ENCODE peak calls at places on chromosomes 13 and 19, in nine cellular contexts. One of them, this sample, is unnamed.

GRCh38 chr13:114235697-114236096 is 1.0 kb downstream of the CDC16 start:
- DNase-seq in progenitor cell of endocrine pancreas: no peak
- DNase-seq in fibroblast of lung: no peak
- DNase-seq in spleen: no peak
- DNase-seq in glutamatergic neuron: no peak
- DNase-seq in retinal pigment epithelial cell: no peak
- DNase-seq in heart left ventricle: no peak
- DNase-seq in IMR-90: no peak
- DNase-seq in Caco-2: no peak
- DNase-seq in this sample: no peak

GRCh38 chr19:4619668-4620294 is 19.5 kb upstream of the TNFAIP8L1 start:
- DNase-seq in fibroblast of lung: no peak
- DNase-seq in progenitor cell of endocrine pancreas: no peak
- DNase-seq in heart left ventricle: no peak
- DNase-seq in spleen: no peak
- DNase-seq in Caco-2: no peak
- DNase-seq in retinal pigment epithelial cell: no peak
- DNase-seq in glutamatergic neuron: no peak
- DNase-seq in IMR-90: no peak
- DNase-seq in this sample: no peak

GRCh38 chr13:96025283-96025682 is 27.9 kb downstream of the UGGT2 start:
- DNase-seq in Caco-2: no peak
- DNase-seq in fibroblast of lung: no peak
- DNase-seq in spleen: no peak
- DNase-seq in retinal pigment epithelial cell: no peak
- DNase-seq in IMR-90: no peak
- DNase-seq in heart left ventricle: no peak
- DNase-seq in glutamatergic neuron: no peak
- DNase-seq in progenitor cell of endocrine pancreas: no peak
- DNase-seq in this sample: no peak

GRCh38 chr13:93824286-93824685 is 597.7 kb downstream of the GPC6 start:
- DNase-seq in heart left ventricle: no peak
- DNase-seq in spleen: no peak
- DNase-seq in IMR-90: no peak
- DNase-seq in Caco-2: no peak
- DNase-seq in glutamatergic neuron: no peak
- DNase-seq in retinal pigment epithelial cell: no peak
- DNase-seq in fibroblast of lung: peak
- DNase-seq in progenitor cell of endocrine pancreas: no peak
- DNase-seq in this sample: no peak

GRCh38 chr13:80389073-80390038 is 48.4 kb upstream of the SPRY2 start:
- DNase-seq in fibroblast of lung: no peak
- DNase-seq in Caco-2: no peak
- DNase-seq in glutamatergic neuron: no peak
- DNase-seq in spleen: no peak
- DNase-seq in heart left ventricle: no peak
- DNase-seq in progenitor cell of endocrine pancreas: no peak
- DNase-seq in IMR-90: no peak
- DNase-seq in retinal pigment epithelial cell: no peak
- DNase-seq in this sample: no peak

GRCh38 chr19:52945652-52946321 is 16.9 kb downstream of the ZNF816 start:
- DNase-seq in spleen: no peak
- DNase-seq in glutamatergic neuron: no peak
- DNase-seq in Caco-2: no peak
- DNase-seq in progenitor cell of endocrine pancreas: no peak
- DNase-seq in IMR-90: no peak
- DNase-seq in fibroblast of lung: no peak
- DNase-seq in heart left ventricle: no peak
- DNase-seq in retinal pigment epithelial cell: no peak
- DNase-seq in this sample: no peak

GRCh38 chr13:113554333-113554700 is 30.2 kb upstream of the TFDP1 start:
- DNase-seq in retinal pigment epithelial cell: no peak
- DNase-seq in progenitor cell of endocrine pancreas: no peak
- DNase-seq in heart left ventricle: no peak
- DNase-seq in Caco-2: no peak
- DNase-seq in spleen: no peak
- DNase-seq in IMR-90: no peak
- DNase-seq in glutamatergic neuron: no peak
- DNase-seq in fibroblast of lung: no peak
- DNase-seq in this sample: no peak

GRCh38 chr13:90477194-90477593 is 870.3 kb upstream of the MIR17HG start:
- DNase-seq in Caco-2: no peak
- DNase-seq in glutamatergic neuron: no peak
- DNase-seq in IMR-90: no peak
- DNase-seq in retinal pigment epithelial cell: no peak
- DNase-seq in spleen: no peak
- DNase-seq in progenitor cell of endocrine pancreas: no peak
- DNase-seq in heart left ventricle: no peak
- DNase-seq in fibroblast of lung: peak
- DNase-seq in this sample: no peak

GRCh38 chr19:16069813-16070365 is 6.4 kb upstream of the TPM4 start:
- DNase-seq in heart left ventricle: no peak
- DNase-seq in spleen: peak
- DNase-seq in glutamatergic neuron: no peak
- DNase-seq in retinal pigment epithelial cell: no peak
- DNase-seq in IMR-90: no peak
- DNase-seq in fibroblast of lung: no peak
- DNase-seq in progenitor cell of endocrine pancreas: no peak
- DNase-seq in Caco-2: no peak
- DNase-seq in this sample: peak

GRCh38 chr19:16067205-16067938 is 8.9 kb upstream of the TPM4 start:
- DNase-seq in IMR-90: peak
- DNase-seq in progenitor cell of endocrine pancreas: no peak
- DNase-seq in spleen: peak
- DNase-seq in retinal pigment epithelial cell: no peak
- DNase-seq in Caco-2: no peak
- DNase-seq in heart left ventricle: no peak
- DNase-seq in fibroblast of lung: peak
- DNase-seq in glutamatergic neuron: no peak
- DNase-seq in this sample: peak

GRCh38 chr19:16064209-16064889 is 11.9 kb upstream of the TPM4 start:
- DNase-seq in progenitor cell of endocrine pancreas: no peak
- DNase-seq in retinal pigment epithelial cell: no peak
- DNase-seq in Caco-2: no peak
- DNase-seq in spleen: no peak
- DNase-seq in glutamatergic neuron: no peak
- DNase-seq in fibroblast of lung: no peak
- DNase-seq in heart left ventricle: no peak
- DNase-seq in IMR-90: no peak
- DNase-seq in this sample: no peak

GRCh38 chr19:16068696-16069259 is 7.5 kb upstream of the TPM4 start:
- DNase-seq in spleen: no peak
- DNase-seq in fibroblast of lung: peak
- DNase-seq in Caco-2: no peak
- DNase-seq in IMR-90: no peak
- DNase-seq in retinal pigment epithelial cell: no peak
- DNase-seq in glutamatergic neuron: no peak
- DNase-seq in heart left ventricle: no peak
- DNase-seq in progenitor cell of endocrine pancreas: no peak
- DNase-seq in this sample: no peak

GRCh38 chr19:16066611-16067104 is 9.6 kb upstream of the TPM4 start:
- DNase-seq in progenitor cell of endocrine pancreas: no peak
- DNase-seq in glutamatergic neuron: no peak
- DNase-seq in fibroblast of lung: peak
- DNase-seq in retinal pigment epithelial cell: no peak
- DNase-seq in heart left ventricle: no peak
- DNase-seq in IMR-90: peak
- DNase-seq in spleen: peak
- DNase-seq in Caco-2: peak
- DNase-seq in this sample: peak
- TF ChIP-seq CTCF in progenitor cell of endocrine pancreas: no peak
- TF ChIP-seq CTCF in glutamatergic neuron: no peak
- TF ChIP-seq CTCF in fibroblast of lung: peak
- TF ChIP-seq CTCF in retinal pigment epithelial cell: peak
- TF ChIP-seq CTCF in heart left ventricle: peak
- TF ChIP-seq CTCF in IMR-90: peak
- TF ChIP-seq CTCF in spleen: peak
- TF ChIP-seq CTCF in Caco-2: no peak
- TF ChIP-seq CTCF in this sample: no peak

DNA sequence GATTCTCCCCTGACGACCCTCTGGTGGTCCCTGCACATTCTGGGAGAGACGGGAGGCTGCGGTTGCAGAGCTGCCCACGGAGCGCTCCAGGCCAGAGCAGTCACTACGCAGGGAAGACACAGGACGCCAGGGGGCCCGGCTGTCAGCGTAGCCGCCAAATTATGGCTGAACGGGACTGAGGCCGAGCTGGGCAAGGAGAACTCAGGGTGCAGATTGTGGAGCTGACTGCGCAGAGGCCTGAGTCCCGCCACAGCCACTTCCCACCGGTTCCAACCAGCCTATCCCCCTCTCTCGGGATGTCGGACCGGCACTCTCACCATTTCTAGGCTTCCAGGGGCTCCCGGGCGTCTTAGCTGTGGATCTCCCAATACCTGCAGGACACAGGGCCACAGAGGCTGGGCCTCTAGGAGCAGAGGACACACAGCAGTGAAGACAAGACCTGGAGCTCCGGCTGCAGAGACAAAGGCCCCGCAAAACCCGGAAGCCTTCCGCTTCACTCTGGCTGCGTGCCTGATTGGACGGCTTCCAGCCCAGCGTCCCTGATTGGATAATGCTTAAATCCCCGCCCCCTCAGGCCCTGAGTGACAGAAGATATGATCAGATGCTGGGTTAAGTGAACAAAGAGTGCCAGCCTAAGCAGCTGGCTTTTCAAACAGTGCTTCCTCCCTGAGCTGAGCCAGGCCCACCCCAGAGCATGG is at the start of gene ZNF737:
- DNase-seq in spleen: peak
- DNase-seq in heart left ventricle: peak
- DNase-seq in fibroblast of lung: peak
- DNase-seq in retinal pigment epithelial cell: peak
- DNase-seq in glutamatergic neuron: peak
- DNase-seq in IMR-90: peak
- DNase-seq in progenitor cell of endocrine pancreas: peak
- DNase-seq in Caco-2: peak
- DNase-seq in this sample: peak
- TF ChIP-seq CTCF in spleen: no peak
- TF ChIP-seq CTCF in heart left ventricle: peak
- TF ChIP-seq CTCF in fibroblast of lung: peak
- TF ChIP-seq CTCF in retinal pigment epithelial cell: peak
- TF ChIP-seq CTCF in glutamatergic neuron: no peak
- TF ChIP-seq CTCF in IMR-90: peak
- TF ChIP-seq CTCF in progenitor cell of endocrine pancreas: peak
- TF ChIP-seq CTCF in Caco-2: no peak
- TF ChIP-seq CTCF in this sample: no peak

DNA sequence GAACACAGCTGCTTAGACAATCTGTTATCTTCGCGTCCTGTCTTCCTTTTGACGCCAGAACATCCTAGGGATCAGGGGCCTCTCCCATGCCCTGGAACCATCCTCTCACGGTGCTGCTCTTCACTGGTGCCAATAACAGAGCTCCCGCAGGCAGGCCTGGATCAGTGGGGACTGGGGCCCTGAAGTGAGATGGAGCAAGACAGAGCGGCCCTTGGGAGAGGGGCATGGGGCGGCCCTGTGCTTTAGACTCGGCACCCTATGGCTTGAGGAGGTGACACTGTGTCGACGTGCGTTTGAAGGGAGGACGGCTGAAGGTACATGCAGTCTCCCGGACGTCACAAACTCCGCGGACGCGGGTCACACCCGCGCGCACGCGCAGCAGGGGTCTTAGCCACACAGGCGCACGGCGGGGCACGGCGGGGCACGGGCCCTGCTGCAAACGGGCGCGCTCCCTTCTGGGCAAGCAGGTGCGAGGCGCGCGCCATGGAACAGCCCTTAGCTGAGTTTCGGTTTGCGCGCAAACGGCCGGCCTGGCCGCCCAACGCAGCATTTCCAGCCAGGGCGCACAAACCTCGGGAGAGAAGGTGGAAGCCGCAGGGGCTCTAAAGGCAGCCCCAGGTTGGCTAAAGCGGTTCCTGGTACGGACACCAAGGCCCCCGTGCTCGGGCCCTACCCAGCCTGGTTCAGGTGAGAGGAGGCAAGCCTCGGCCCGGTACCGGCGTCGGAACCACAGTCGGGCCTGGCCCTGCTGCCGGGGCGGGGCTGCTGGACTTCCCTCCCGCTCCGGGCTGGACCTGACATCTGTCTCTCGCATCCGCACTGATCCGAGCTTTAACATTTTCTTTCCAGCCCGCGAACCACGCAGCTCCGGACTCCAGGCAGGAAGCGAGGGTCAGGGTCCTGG is 16.5 kb upstream of the RNF17 start:
- DNase-seq in progenitor cell of endocrine pancreas: peak
- DNase-seq in fibroblast of lung: peak
- DNase-seq in glutamatergic neuron: peak
- DNase-seq in spleen: no peak
- DNase-seq in IMR-90: no peak
- DNase-seq in heart left ventricle: no peak
- DNase-seq in retinal pigment epithelial cell: no peak
- DNase-seq in Caco-2: no peak
- DNase-seq in this sample: peak
- TF ChIP-seq CTCF in progenitor cell of endocrine pancreas: no peak
- TF ChIP-seq CTCF in fibroblast of lung: no peak
- TF ChIP-seq CTCF in glutamatergic neuron: no peak
- TF ChIP-seq CTCF in spleen: no peak
- TF ChIP-seq CTCF in IMR-90: no peak
- TF ChIP-seq CTCF in heart left ventricle: no peak
- TF ChIP-seq CTCF in retinal pigment epithelial cell: no peak
- TF ChIP-seq CTCF in Caco-2: no peak
- TF ChIP-seq CTCF in this sample: no peak

GRCh38 chr13:77339408-77339807 is 12.5 kb upstream of the MYCBP2 start:
- DNase-seq in fibroblast of lung: no peak
- DNase-seq in spleen: no peak
- DNase-seq in glutamatergic neuron: no peak
- DNase-seq in retinal pigment epithelial cell: no peak
- DNase-seq in IMR-90: no peak
- DNase-seq in progenitor cell of endocrine pancreas: no peak
- DNase-seq in heart left ventricle: no peak
- DNase-seq in Caco-2: no peak
- DNase-seq in this sample: no peak

GRCh38 chr13:77333521-77334083 is 6.7 kb upstream of the MYCBP2 start:
- DNase-seq in IMR-90: no peak
- DNase-seq in Caco-2: no peak
- DNase-seq in fibroblast of lung: no peak
- DNase-seq in heart left ventricle: no peak
- DNase-seq in spleen: no peak
- DNase-seq in retinal pigment epithelial cell: no peak
- DNase-seq in progenitor cell of endocrine pancreas: no peak
- DNase-seq in glutamatergic neuron: no peak
- DNase-seq in this sample: no peak

GRCh38 chr13:77338961-77339401 is 12.1 kb upstream of the MYCBP2 start:
- DNase-seq in heart left ventricle: no peak
- DNase-seq in Caco-2: no peak
- DNase-seq in glutamatergic neuron: peak
- DNase-seq in fibroblast of lung: no peak
- DNase-seq in IMR-90: no peak
- DNase-seq in progenitor cell of endocrine pancreas: no peak
- DNase-seq in spleen: no peak
- DNase-seq in retinal pigment epithelial cell: no peak
- DNase-seq in this sample: no peak

GRCh38 chr13:77338329-77338728 is 11.4 kb upstream of the MYCBP2 start:
- DNase-seq in heart left ventricle: no peak
- DNase-seq in glutamatergic neuron: no peak
- DNase-seq in fibroblast of lung: no peak
- DNase-seq in spleen: no peak
- DNase-seq in IMR-90: no peak
- DNase-seq in retinal pigment epithelial cell: no peak
- DNase-seq in progenitor cell of endocrine pancreas: no peak
- DNase-seq in Caco-2: no peak
- DNase-seq in this sample: no peak

DNA sequence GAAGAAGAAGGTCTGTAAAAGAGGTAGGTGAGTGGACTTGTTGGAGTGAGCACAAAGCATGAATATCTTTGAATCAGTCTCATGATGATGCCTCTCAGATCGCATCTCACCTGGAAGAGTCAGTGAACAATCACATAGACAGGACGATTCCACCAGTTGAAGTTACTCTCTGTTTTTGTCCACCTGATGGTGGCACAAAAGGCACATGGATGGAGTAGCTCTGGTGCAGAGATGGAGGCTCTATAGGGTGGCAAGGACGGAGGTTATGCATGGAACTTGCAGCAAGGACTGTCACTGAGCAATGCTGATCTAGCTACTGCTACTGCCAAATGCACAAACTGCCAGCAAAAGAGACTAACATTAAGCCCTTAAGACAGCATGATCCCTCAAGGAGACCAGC is 10.3 kb upstream of the MYCBP2 start:
- DNase-seq in spleen: no peak
- DNase-seq in Caco-2: no peak
- DNase-seq in fibroblast of lung: no peak
- DNase-seq in heart left ventricle: no peak
- DNase-seq in retinal pigment epithelial cell: no peak
- DNase-seq in IMR-90: no peak
- DNase-seq in glutamatergic neuron: no peak
- DNase-seq in progenitor cell of endocrine pancreas: no peak
- DNase-seq in this sample: no peak
- TF ChIP-seq CTCF in spleen: no peak
- TF ChIP-seq CTCF in Caco-2: no peak
- TF ChIP-seq CTCF in fibroblast of lung: no peak
- TF ChIP-seq CTCF in heart left ventricle: no peak
- TF ChIP-seq CTCF in retinal pigment epithelial cell: no peak
- TF ChIP-seq CTCF in IMR-90: no peak
- TF ChIP-seq CTCF in glutamatergic neuron: no peak
- TF ChIP-seq CTCF in progenitor cell of endocrine pancreas: no peak
- TF ChIP-seq CTCF in this sample: no peak

This sample was measured in Calu3.